ENCODE peak calls at places on chromosomes 16 and 17, in nine cellular contexts. V, Y, R, T, F, L, A, D and X are unnamed samples.

GRCh38 chr17:77332034-77332971 is 191.5 kb downstream of the SEC14L1 start:
- DNase-seq in R (no peak), D (peak; percentile 81), L (peak; percentile 64), A (no peak), Y (peak; percentile 25), T (no peak), V (peak; percentile 84), F (peak; percentile 29), X (peak; percentile 58)

GRCh38 chr17:17892731-17893130 is 55.9 kb upstream of the SREBF1 start:
- DNase-seq in R (no peak), D (no peak), L (no peak), Y (no peak), T (no peak), V (no peak), F (no peak), A (no peak), X (no peak)

GRCh38 chr16:77330332-77331043 is 104.3 kb downstream of the ADAMTS18 start:
- DNase-seq in Y (no peak), R (no peak), L (no peak), V (no peak), A (no peak), T (no peak), F (no peak), D (no peak), X (no peak)

GRCh38 chr17:81576621-81577277 is 24.6 kb upstream of the FAAP100 start:
- DNase-seq in R (no peak), Y (no peak), D (no peak), L (no peak), V (no peak), F (no peak), T (peak; percentile 60), A (peak; percentile 91), X (no peak)

GRCh38 chr17:48718781-48719641 is 3.3 kb downstream of the PRAC1 start:
- DNase-seq in F (no peak), D (no peak), Y (peak; percentile 63), A (no peak), T (no peak), L (no peak), R (no peak), V (no peak), X (no peak)

GRCh38 chr17:6303664-6304063 is 131.3 kb downstream of the AIPL1 start:
- DNase-seq in T (peak; percentile 21), F (no peak), A (peak; percentile 16), V (peak; percentile 49), Y (peak; percentile 24), L (peak; percentile 68), D (no peak), R (peak; percentile 23), X (peak; percentile 42)

GRCh38 chr17:59565959-59566324 is 532 bp downstream of the DHX40 start:
- DNase-seq in L (peak; percentile 71), Y (peak; percentile 62), D (peak; percentile 75), T (peak; percentile 45), A (peak; percentile 75), F (peak; percentile 60), V (peak; percentile 52), R (peak; percentile 20), X (peak; percentile 77)

GRCh38 chr16:22379656-22380055 is 5.2 kb upstream of the CDR2 start:
- DNase-seq in V (no peak), T (no peak), R (no peak), Y (no peak), L (no peak), F (no peak), D (no peak), A (no peak), X (no peak)

GRCh38 chr17:15341385-15341849 is at the start of gene TEKT3:
- DNase-seq in F (peak; percentile 85), R (peak; percentile 90), T (peak; percentile 78), V (no peak), D (peak; percentile 90), L (no peak), A (peak; percentile 55), Y (peak; percentile 93), X (peak; percentile 23)

GRCh38 chr17:58525239-58525638 is 10.8 kb upstream of the MTMR4 start:
- DNase-seq in R (peak; percentile 63), V (no peak), L (no peak), D (peak; percentile 67), T (no peak), F (no peak), A (peak; percentile 85), Y (no peak), X (no peak)

GRCh38 chr17:35746956-35747355 is 6.1 kb downstream of the GAS2L2 start:
- DNase-seq in L (no peak), F (no peak), D (no peak), Y (no peak), A (no peak), T (no peak), V (no peak), R (no peak), X (no peak)

GRCh38 chr16:73433493-73434307 is 385.8 kb upstream of the ZFHX3 start:
- DNase-seq in D (no peak), V (no peak), F (no peak), T (no peak), R (no peak), A (no peak), L (no peak), Y (no peak), X (no peak)

GRCh38 chr17:1764274-1764673 is 2.4 kb downstream of the SERPINF1 start:
- DNase-seq in F (peak; percentile 59), R (peak; percentile 74), L (peak; percentile 92), Y (peak; percentile 69), V (peak; percentile 96), A (peak; percentile 76), T (no peak), D (peak; percentile 94), X (peak; percentile 71)

GRCh38 chr17:44279586-44280344 is 11.8 kb upstream of the SLC4A1 start:
- DNase-seq in R (peak; percentile 78), Y (peak; percentile 66), F (peak; percentile 57), V (peak; percentile 92), L (no peak), D (peak; percentile 82), A (peak; percentile 79), T (peak; percentile 78), X (peak; percentile 46)

GRCh38 chr16:3696425-3697218 is 20.7 kb downstream of the TRAP1 start:
- DNase-seq in R (no peak), F (no peak), T (no peak), D (no peak), L (no peak), Y (no peak), V (no peak), A (peak; percentile 81), X (no peak)

GRCh38 chr17:68495081-68495480 is 17.1 kb upstream of the PRKAR1A start:
- DNase-seq in D (no peak), T (no peak), A (no peak), L (no peak), V (no peak), F (no peak), R (no peak), Y (no peak), X (no peak)

GRCh38 chr17:50588391-50589111 is 28.0 kb downstream of the CACNA1G start:
- DNase-seq in L (no peak), V (no peak), D (no peak), R (peak; percentile 38), T (no peak), F (no peak), A (no peak), Y (no peak), X (no peak)

GRCh38 chr16:9151597-9151996 is 60.2 kb downstream of the HAPSTR1 start:
- DNase-seq in Y (no peak), F (no peak), R (no peak), D (no peak), T (no peak), V (peak; percentile 45), L (no peak), A (no peak), X (no peak)

GRCh38 chr16:907819-908218 is 63.0 kb downstream of the LMF1 start:
- DNase-seq in V (no peak), L (no peak), D (no peak), F (no peak), Y (no peak), T (no peak), A (no peak), R (no peak), X (no peak)

GRCh38 chr17:60679287-60679686 is 1.6 kb downstream of the BCAS3 start:
- DNase-seq in A (no peak), V (no peak), F (no peak), R (no peak), Y (no peak), T (no peak), D (no peak), L (no peak), X (no peak)
- TF ChIP-seq CTCF in A (no peak), V (no peak), F (no peak), R (no peak), Y (no peak), T (no peak), D (no peak), L (no peak), X (no peak)

GRCh38 chr16:19478505-19478904 is 43.4 kb downstream of the GDE1 start:
- DNase-seq in L (no peak), D (no peak), T (no peak), V (no peak), Y (no peak), R (no peak), A (no peak), F (no peak), X (no peak)

GRCh38 chr16:19479302-19479721 is 42.6 kb downstream of the GDE1 start:
- DNase-seq in R (no peak), A (no peak), L (no peak), Y (no peak), D (no peak), T (no peak), F (no peak), V (no peak), X (no peak)

GRCh38 chr16:19472487-19472886 is 49.4 kb downstream of the GDE1 start:
- DNase-seq in T (no peak), A (no peak), D (no peak), Y (no peak), F (no peak), L (no peak), R (no peak), V (no peak), X (no peak)

GRCh38 chr16:19474617-19475016 is 47.3 kb downstream of the GDE1 start:
- DNase-seq in L (no peak), F (no peak), D (no peak), A (no peak), Y (no peak), V (no peak), T (no peak), R (no peak), X (no peak)
- TF ChIP-seq CTCF in L (no peak), F (no peak), D (no peak), A (no peak), Y (no peak), V (no peak), T (no peak), R (no peak), X (no peak)

DNA sequence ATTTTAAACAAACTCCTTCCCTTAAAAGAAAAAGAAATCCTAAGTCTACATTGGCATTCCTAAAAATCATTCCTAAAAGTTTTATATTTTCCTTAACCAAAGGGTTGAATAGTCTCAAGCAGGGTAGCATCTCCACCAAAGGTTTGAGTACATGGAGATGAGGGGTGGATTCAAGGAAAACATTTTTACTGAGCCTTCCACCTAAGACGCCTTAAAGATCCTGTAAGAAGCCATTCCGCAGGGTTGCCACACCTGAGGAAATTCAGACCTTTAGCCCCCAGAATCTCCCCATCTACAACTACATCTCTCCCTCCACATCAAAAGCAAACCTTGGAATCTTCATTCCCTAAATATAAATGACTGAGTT is 7.7 kb upstream of the AKTIP start:
- DNase-seq in F (no peak), R (no peak), D (no peak), L (no peak), T (no peak), V (no peak), A (no peak), Y (no peak), X (no peak)
- TF ChIP-seq CTCF in F (no peak), R (peak; percentile 3), D (no peak), L (no peak), T (no peak), V (no peak), A (no peak), Y (no peak), X (peak; percentile 3)

GRCh38 chr16:48317614-48318013 is 67.6 kb downstream of the SIAH1 start:
- DNase-seq in A (peak; percentile 87), V (peak; percentile 26), D (no peak), Y (no peak), T (peak; percentile 17), F (no peak), R (no peak), L (no peak), X (peak; percentile 58)
- TF ChIP-seq CTCF in A (peak; percentile 9), V (peak; percentile 4), D (no peak), Y (no peak), T (no peak), F (no peak), R (no peak), L (no peak), X (no peak)